ENCODE peak calls at places on chromosomes 12 and 14, in five cellular contexts. F is T-helper 17 cell, V is AG08395, S is HFFc6, Z is nephron progenitor cell. C is an unnamed sample.

GRCh38 chr12:19482036-19482435 is 42.7 kb downstream of the AEBP2 start:
- DNase-seq in F (no peak), S (no peak), Z (no peak), V (no peak), C (no peak)

GRCh38 chr12:127381043-127381668 is 885.8 kb upstream of the TMEM132C start:
- DNase-seq in F (peak), Z (peak), V (peak), S (no peak), C (peak)

GRCh38 chr12:115172521-115172920 is 488.5 kb upstream of the TBX3 start:
- DNase-seq in V (peak), F (no peak), S (peak), Z (no peak), C (no peak)

GRCh38 chr14:94174622-94175402 is 690 bp downstream of the PPP4R4 start:
- DNase-seq in Z (peak), F (no peak), S (no peak), V (no peak), C (no peak)

GRCh38 chr12:53259891-53260290 is 8.2 kb upstream of the ESPL1 start:
- DNase-seq in V (no peak), S (no peak), F (no peak), Z (no peak), C (no peak)

GRCh38 chr12:6124411-6125151 is at the start of gene VWF:
- DNase-seq in F (no peak), S (no peak), V (no peak), Z (no peak), C (no peak)

GRCh38 chr14:93023039-93023438 is 92.7 kb downstream of the ITPK1 start:
- DNase-seq in Z (no peak), V (no peak), S (no peak), F (no peak), C (no peak)

GRCh38 chr12:87381747-87382146 is 647.5 kb downstream of the C12orf50 start:
- DNase-seq in Z (no peak), F (no peak), S (no peak), V (no peak), C (no peak)

GRCh38 chr14:25042362-25043299 is 7.3 kb downstream of the STXBP6 start:
- DNase-seq in V (peak), F (no peak), S (peak), Z (no peak), C (no peak)

GRCh38 chr12:79347852-79348251 is 342.9 kb downstream of the PAWR start:
- DNase-seq in S (no peak), F (no peak), V (no peak), Z (no peak), C (no peak)

GRCh38 chr12:101407054-101407437 is 526 bp downstream of the ARL1 start:
- DNase-seq in Z (no peak), S (no peak), V (no peak), F (no peak), C (no peak)

GRCh38 chr12:93518725-93519124 is 51.4 kb downstream of the MRPL42 start:
- DNase-seq in V (no peak), S (peak), Z (no peak), F (no peak), C (no peak)

GRCh38 chr14:78758333-78758732 is 588.2 kb downstream of the NRXN3 start:
- DNase-seq in F (no peak), Z (peak), S (peak), V (no peak), C (peak)